ENCODE peak calls at places on chromosomes 4 and X, in nine cellular contexts. P is body of pancreas, I is fibroblast of lung, Q is Peyer's patch, F is heart right ventricle, B is psoas muscle, T is GM12878, D is left lung, J is endothelial cell of umbilical vein. K is an unnamed sample. For H3K4me1 and H3K27me3, the result is how much of the 10 kb centered on the place peaks cover.

GRCh38 chrX:51496501-51497291 is at the start of gene NUDT11:
- DNase-seq in P (peak), J (peak), F (peak), Q (peak), D (peak), B (peak), I (peak), T (no peak), K (peak)

GRCh38 chr4:158813113-158813512 is 44.3 kb downstream of the FNIP2 start:
- DNase-seq in J (no peak), Q (no peak), D (no peak), I (no peak), B (no peak), T (no peak), P (no peak), F (no peak), K (no peak)

GRCh38 chrX:130788786-130789581 is 114.0 kb downstream of the ENOX2 start:
- DNase-seq in B (no peak), Q (no peak), D (no peak), P (no peak), I (no peak), F (no peak), J (no peak), T (no peak), K (no peak)

GRCh38 chr4:16231570-16232252 is 5.4 kb upstream of the TAPT1 start:
- DNase-seq in B (no peak), Q (no peak), P (no peak), D (no peak), F (no peak), T (no peak), I (no peak), J (peak), K (no peak)

GRCh38 chr4:147122697-147123472 is 177.2 kb upstream of the TTC29 start:
- DNase-seq in I (no peak), Q (no peak), T (no peak), D (no peak), F (no peak), J (no peak), P (no peak), B (no peak), K (no peak)

GRCh38 chrX:37763400-37763799 is 16.5 kb upstream of the CYBB start:
- DNase-seq in D (no peak), Q (no peak), P (no peak), F (no peak), B (no peak), J (no peak), T (no peak), I (no peak), K (no peak)

GRCh38 chr4:718460-718859 is 12.8 kb downstream of the PCGF3 start:
- DNase-seq in Q (no peak), I (no peak), B (no peak), P (no peak), T (no peak), F (no peak), D (no peak), J (no peak), K (no peak)

GRCh38 chr4:74540193-74540592 is 95.3 kb downstream of the AREG start:
- DNase-seq in T (no peak), I (peak), J (no peak), D (no peak), P (no peak), B (no peak), F (no peak), Q (no peak), K (no peak)

GRCh38 chrX:1725472-1725871 is 110.6 kb downstream of the ASMT start:
- DNase-seq in D (no peak), J (no peak), Q (no peak), T (no peak), B (no peak), F (no peak), I (no peak), P (no peak), K (no peak)

GRCh38 chr4:101846550-101846949 is 56.0 kb downstream of the BANK1 start:
- DNase-seq in I (no peak), D (no peak), T (no peak), Q (no peak), J (no peak), B (no peak), P (no peak), F (no peak), K (no peak)

GRCh38 chr4:113116414-113117345 is 67.2 kb downstream of the ANK2 start:
- DNase-seq in J (no peak), D (no peak), Q (no peak), T (no peak), F (no peak), I (peak), B (no peak), P (no peak), K (peak)

GRCh38 chr4:1910643-1911042 is 39.5 kb downstream of the NSD2 start:
- DNase-seq in Q (no peak), B (no peak), I (peak), P (peak), F (no peak), J (peak), T (no peak), D (no peak), K (no peak)

GRCh38 chr4:7107166-7107905 is 39.5 kb upstream of the GRPEL1 start:
- DNase-seq in Q (no peak), F (no peak), I (no peak), D (no peak), J (no peak), B (no peak), P (no peak), T (no peak), K (no peak)

GRCh38 chr4:101604976-101605375 is 185.6 kb upstream of the BANK1 start:
- DNase-seq in B (no peak), I (peak), Q (no peak), F (no peak), J (no peak), T (no peak), P (no peak), D (no peak), K (no peak)

GRCh38 chrX:87528487-87528886 is 10.9 kb downstream of the KLHL4 start:
- DNase-seq in T (no peak), J (no peak), D (no peak), P (no peak), F (no peak), Q (no peak), B (no peak), I (no peak), K (no peak)

GRCh38 chr4:158776106-158776505 is 7.3 kb downstream of the FNIP2 start:
- DNase-seq in Q (no peak), D (no peak), T (no peak), P (no peak), F (no peak), I (no peak), J (no peak), B (no peak), K (no peak)

GRCh38 chrX:68440940-68441339 is 7.6 kb upstream of the OPHN1 start:
- DNase-seq in F (peak), J (peak), I (peak), P (peak), T (no peak), B (peak), Q (no peak), D (peak), K (no peak)

GRCh38 chrX:1147641-1148515 is 64.6 kb downstream of the CRLF2 start:
- DNase-seq in P (no peak), J (no peak), F (no peak), B (no peak), I (no peak), Q (no peak), D (no peak), T (no peak), K (peak)

GRCh38 chrX:47458528-47458927 is 24.5 kb downstream of the ZNF41 start:
- DNase-seq in Q (no peak), P (no peak), D (no peak), F (no peak), I (no peak), J (no peak), T (no peak), B (no peak), K (no peak)

GRCh38 chrX:39816871-39817731 is 280.7 kb downstream of the BCOR start:
- DNase-seq in J (no peak), D (no peak), P (no peak), F (no peak), T (no peak), I (peak), Q (no peak), B (no peak), K (no peak)

GRCh38 chrX:74500067-74500466 is 78.8 kb downstream of the SLC16A2 start:
- DNase-seq in Q (no peak), P (no peak), B (no peak), F (no peak), T (no peak), J (no peak), D (no peak), I (no peak), K (no peak)

GRCh38 chrX:22742174-22742573 is 257.6 kb upstream of the DDX53 start:
- DNase-seq in D (no peak), Q (no peak), F (no peak), J (no peak), B (no peak), T (no peak), I (peak), P (no peak), K (no peak)

GRCh38 chr4:161937596-161937995 is 226.2 kb downstream of the FSTL5 start:
- DNase-seq in F (no peak), Q (no peak), B (no peak), J (no peak), D (no peak), I (peak), T (no peak), P (no peak), K (no peak)

GRCh38 chrX:29299689-29300088 is 712.4 kb downstream of the IL1RAPL1 start:
- DNase-seq in F (no peak), B (no peak), D (no peak), P (no peak), Q (no peak), J (no peak), I (peak), T (no peak), K (no peak)

GRCh38 chr4:41024556-41025491 is 189.5 kb downstream of the APBB2 start:
- DNase-seq in B (no peak), T (no peak), Q (no peak), P (no peak), J (peak), D (no peak), F (no peak), I (peak), K (no peak)

GRCh38 chr4:110371016-110371795 is 104.7 kb upstream of the ENPEP start:
- DNase-seq in D (no peak), Q (no peak), T (no peak), I (peak), P (no peak), B (no peak), J (no peak), F (no peak), K (no peak)

GRCh38 chrX:154605566-154605965 is 13.5 kb downstream of the CTAG1B start:
- DNase-seq in Q (no peak), F (no peak), D (no peak), T (no peak), J (no peak), B (no peak), I (no peak), P (no peak), K (no peak)

GRCh38 chr4:108058685-108059440 is 69.2 kb downstream of the HADH start:
- DNase-seq in B (no peak), I (peak), P (no peak), J (no peak), T (no peak), Q (no peak), D (no peak), F (no peak), K (no peak)

GRCh38 chr4:183175631-183176232 is 76.7 kb downstream of the WWC2 start:
- DNase-seq in J (peak), T (no peak), I (peak), P (no peak), F (no peak), D (no peak), B (no peak), Q (no peak), K (no peak)

GRCh38 chrX:132023117-132023895 is at the start of gene STK26:
- DNase-seq in D (peak), I (peak), P (peak), T (no peak), F (peak), J (peak), Q (peak), B (peak), K (peak)

GRCh38 chr4:98092833-98093439 is 50.3 kb downstream of the STPG2 start:
- DNase-seq in Q (no peak), P (no peak), B (no peak), F (no peak), I (peak), T (no peak), J (peak), D (no peak), K (no peak)

GRCh38 chr4:53913771-53914170 is 150.6 kb downstream of the CHIC2 start:
- DNase-seq in I (no peak), D (no peak), F (no peak), T (no peak), P (no peak), B (no peak), J (no peak), Q (no peak), K (no peak)
- H3K4me1 ChIP-seq in I (under half), D (under half), F (under half), T (under half), P (under half), B (under half), J (under half), Q (under half), K (under half)

GRCh38 chr4:164320847-164321246 is 433.1 kb upstream of the SMIM31 start:
- DNase-seq in T (no peak), P (no peak), D (no peak), I (no peak), F (no peak), Q (no peak), J (no peak), B (no peak), K (no peak)
- TF ChIP-seq CTCF in T (no peak), P (no peak), D (no peak), I (no peak), F (no peak), Q (no peak), J (no peak), B (no peak), K (no peak)

DNA sequence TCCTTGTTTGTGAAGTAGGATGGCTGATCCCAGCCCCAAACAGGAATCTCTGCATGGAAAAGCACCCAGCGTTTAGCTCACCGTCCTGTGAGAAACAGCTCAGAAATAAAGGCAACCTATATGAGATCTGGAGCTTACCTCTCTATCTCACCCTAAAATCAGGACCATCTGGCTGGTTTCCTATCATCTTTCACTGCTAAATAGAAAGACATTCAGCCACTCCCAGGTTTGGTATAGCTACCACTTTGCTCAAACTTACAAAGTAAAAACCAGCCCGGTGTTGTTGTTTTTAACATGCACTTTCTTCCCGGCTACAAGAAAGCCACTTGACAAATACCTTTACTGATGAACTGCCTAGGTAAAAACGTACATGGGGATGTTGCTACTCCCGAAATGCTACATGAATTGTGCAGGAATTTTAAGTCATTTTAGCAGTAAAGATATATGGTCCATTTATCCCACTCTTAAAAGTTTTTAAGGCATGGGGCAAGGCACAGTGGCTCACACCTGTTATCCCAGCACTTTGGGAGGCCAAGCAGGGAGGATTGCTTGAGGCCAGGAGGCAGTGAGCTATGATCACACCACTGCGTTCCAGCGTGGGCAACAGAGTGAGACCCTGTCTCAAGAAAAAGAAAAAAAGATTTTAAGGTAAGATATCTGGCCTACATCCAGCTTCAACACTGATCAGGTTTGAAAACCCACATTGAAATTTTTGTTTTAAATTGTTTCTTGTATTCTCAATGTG is 1.0 kb upstream of the SEC24D start:
- DNase-seq in F (no peak), I (no peak), B (no peak), P (no peak), T (no peak), J (no peak), Q (no peak), D (no peak), K (no peak)
- H3K27me3 ChIP-seq in F (under half), I (under half), B (under half), P (under half), T (under half), J (under half), Q (under half), D (under half), K (under half)

DNA sequence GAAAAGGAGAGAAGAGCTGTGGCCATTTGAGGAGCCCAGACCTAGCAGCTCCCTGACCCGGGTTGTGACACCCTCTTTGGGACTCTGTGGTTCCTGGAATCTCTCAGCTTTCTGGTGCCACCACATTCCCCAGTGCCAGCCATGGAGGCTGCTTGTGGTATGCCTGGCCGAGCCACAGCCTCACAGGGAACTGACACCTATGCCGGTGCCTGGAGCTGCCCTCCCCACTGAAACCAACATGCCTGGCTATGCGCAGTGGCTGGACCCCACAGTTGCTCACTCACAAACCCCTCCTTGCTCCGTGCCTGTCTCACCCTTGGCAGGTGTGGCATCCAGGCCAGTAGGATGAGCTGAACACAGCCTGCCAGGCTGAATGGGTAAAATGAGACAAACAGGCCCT is 749.4 kb downstream of the ARAP2 start:
- DNase-seq in J (no peak), Q (no peak), D (no peak), T (no peak), F (no peak), B (no peak), I (no peak), P (no peak), K (no peak)
- H3K4me1 ChIP-seq in J (under half), Q (under half), D (under half), T (under half), F (under half), B (under half), I (under half), P (under half), K (under half)

GRCh38 chrX:129782706-129783105 is 3.0 kb downstream of the SASH3 start:
- DNase-seq in D (no peak), B (no peak), J (no peak), T (no peak), I (no peak), P (no peak), F (no peak), Q (no peak), K (no peak)
- TF ChIP-seq CTCF in D (no peak), B (no peak), J (no peak), T (no peak), I (no peak), P (no peak), F (no peak), Q (no peak), K (no peak)

GRCh38 chrX:114583646-114584433 is at the start of gene HTR2C:
- DNase-seq in F (no peak), Q (no peak), P (no peak), I (no peak), J (no peak), T (no peak), B (no peak), D (no peak), K (no peak)

GRCh38 chrX:114582698-114583395 is 1.0 kb upstream of the HTR2C start:
- DNase-seq in T (no peak), D (no peak), P (no peak), F (no peak), I (no peak), Q (no peak), J (no peak), B (no peak), K (no peak)

GRCh38 chrX:114582264-114582632 is 1.6 kb upstream of the HTR2C start:
- DNase-seq in T (no peak), J (no peak), I (no peak), F (no peak), P (no peak), Q (no peak), D (no peak), B (no peak), K (no peak)

GRCh38 chrX:114584983-114585842 is 1.3 kb downstream of the HTR2C start:
- DNase-seq in T (no peak), D (no peak), F (no peak), P (no peak), B (no peak), I (no peak), J (no peak), Q (no peak), K (no peak)

GRCh38 chrX:114584434-114584943 is 603 bp downstream of the HTR2C start:
- DNase-seq in P (no peak), T (no peak), F (no peak), J (no peak), I (no peak), B (no peak), D (no peak), Q (no peak), K (no peak)
- H3K27me3 ChIP-seq in P (under half), T (under half), F (half or more), J (under half), I (under half), B (under half), D (half or more), Q (under half), K (under half)

DNA sequence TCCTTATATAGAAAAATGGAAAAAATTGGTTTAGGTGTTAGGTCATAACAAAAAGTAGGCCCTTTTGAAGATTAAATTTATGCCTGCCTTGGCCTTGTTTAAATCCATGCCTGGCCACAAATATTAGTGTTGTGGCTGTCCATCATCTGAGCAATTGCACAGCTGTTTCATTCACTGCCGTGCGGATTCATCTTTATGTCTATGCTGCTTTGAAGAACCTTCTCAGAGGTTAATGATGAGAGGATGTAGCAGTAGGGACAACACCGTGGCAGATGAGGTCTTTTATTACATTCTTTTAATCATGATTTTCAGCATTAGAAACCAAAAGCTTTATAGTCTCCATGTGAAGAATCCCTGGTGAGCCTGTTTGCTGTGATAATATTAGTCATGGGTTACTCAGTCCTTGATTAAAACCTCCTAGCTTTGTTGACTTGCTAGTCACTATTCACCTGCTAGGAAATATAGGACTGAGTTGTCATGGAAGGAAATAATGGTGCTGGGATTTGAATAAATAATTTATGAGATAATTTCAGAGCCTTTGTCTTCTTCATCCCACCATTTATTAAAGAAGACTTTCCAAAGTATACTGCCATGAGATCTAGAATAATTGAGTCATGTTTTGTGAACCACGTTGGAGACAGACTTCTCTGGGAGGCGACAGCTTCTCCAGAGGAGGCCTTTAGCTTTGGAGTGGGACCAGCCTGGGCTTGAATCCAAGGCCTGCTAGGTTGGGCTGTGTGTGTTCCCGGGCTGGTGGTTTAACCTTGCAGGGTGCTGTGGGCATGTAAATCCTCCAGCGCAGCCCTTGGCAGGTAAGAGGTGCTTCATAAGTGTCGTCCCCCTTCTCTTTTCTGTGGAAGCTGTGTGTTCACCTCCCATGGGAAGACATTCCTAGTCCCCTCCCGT is 53.5 kb downstream of the PTTG2 start:
- DNase-seq in J (no peak), B (peak), Q (no peak), F (peak), P (peak), D (peak), T (no peak), I (peak), K (peak)
- H3K4me1 ChIP-seq in J (under half), B (under half), Q (under half), F (under half), P (under half), D (under half), T (under half), I (under half), K (under half)

GRCh38 chr4:132557660-132558059 is 591.4 kb upstream of the PCDH10 start:
- DNase-seq in I (no peak), P (no peak), J (no peak), Q (no peak), B (no peak), T (no peak), D (no peak), F (no peak), K (no peak)
- TF ChIP-seq CTCF in I (peak), P (no peak), J (no peak), Q (no peak), B (no peak), T (no peak), D (no peak), F (no peak), K (no peak)

GRCh38 chrX:71432733-71433132 is 66.6 kb downstream of the TAF1 start:
- DNase-seq in P (no peak), Q (no peak), J (no peak), D (no peak), B (no peak), F (no peak), I (no peak), T (no peak), K (no peak)
- H3K27me3 ChIP-seq in P (under half), Q (under half), J (under half), D (under half), B (under half), F (under half), I (under half), T (under half), K (under half)

GRCh38 chr4:140044314-140044991 is 109.5 kb downstream of the MAML3 start:
- DNase-seq in B (no peak), I (no peak), J (no peak), T (no peak), F (no peak), P (no peak), Q (no peak), D (no peak), K (no peak)
- H3K4me1 ChIP-seq in B (under half), I (under half), J (under half), T (under half), F (under half), P (under half), Q (under half), D (under half), K (under half)